ENCODE peak calls at places on chromosomes 6 and 20, in five cellular contexts. A is A549, P is psoas muscle, B is ovary, V is skeletal muscle cell. I is an unnamed sample.

GRCh38 chr6:156674197-156674596 is 103.0 kb upstream of the ARID1B start:
- DNase-seq in A (no peak), B (no peak), V (no peak), P (no peak), I (no peak)

GRCh38 chr6:151773382-151773781 is 34.1 kb upstream of the ESR1 start:
- DNase-seq in P (no peak), A (no peak), V (peak), B (no peak), I (no peak)

GRCh38 chr6:10558575-10558974 is 37.4 kb downstream of the GCNT2 start:
- DNase-seq in P (no peak), V (no peak), A (no peak), B (no peak), I (no peak)

GRCh38 chr6:132161283-132161682 is 210.1 kb upstream of the CCN2 start:
- DNase-seq in A (peak), V (no peak), B (no peak), P (no peak), I (peak)

GRCh38 chr6:118936304-118936703 is 1.3 kb upstream of the MCM9 start:
- DNase-seq in A (no peak), B (no peak), V (no peak), P (no peak), I (no peak)

GRCh38 chr20:16206817-16207216 is 366.4 kb downstream of the KIF16B start:
- DNase-seq in P (no peak), V (no peak), B (no peak), A (no peak), I (no peak)

GRCh38 chr6:2831392-2831791 is 10.3 kb downstream of the SERPINB1 start:
- DNase-seq in A (no peak), P (no peak), B (no peak), V (no peak), I (no peak)

GRCh38 chr6:380234-381218 is 11.0 kb upstream of the IRF4 start:
- DNase-seq in B (no peak), A (no peak), V (no peak), P (no peak), I (no peak)

GRCh38 chr20:2150660-2151059 is 49.0 kb downstream of the STK35 start:
- DNase-seq in P (no peak), V (no peak), B (no peak), A (no peak), I (no peak)

GRCh38 chr6:1027109-1027794 is 284.6 kb upstream of the FOXQ1 start:
- DNase-seq in V (peak), B (no peak), P (no peak), A (peak), I (peak)

GRCh38 chr6:89050155-89050554 is 30.4 kb upstream of the PNRC1 start:
- DNase-seq in V (peak), B (peak), A (no peak), P (peak), I (no peak)

GRCh38 chr6:139109558-139109957 is 25.3 kb upstream of the HECA start:
- DNase-seq in A (no peak), B (no peak), V (no peak), P (no peak), I (peak)

GRCh38 chr20:63611646-63612045 is 15.3 kb downstream of the GMEB2 start:
- DNase-seq in V (no peak), P (no peak), B (no peak), A (no peak), I (no peak)

GRCh38 chr20:58447733-58448391 is 58.8 kb downstream of the VAPB start:
- DNase-seq in V (no peak), A (peak), P (no peak), B (no peak), I (peak)

GRCh38 chr6:104239971-104240370 is 619.7 kb downstream of the HACE1 start:
- DNase-seq in A (no peak), P (no peak), B (no peak), V (no peak), I (no peak)

GRCh38 chr20:11850901-11851300 is 66.8 kb upstream of the BTBD3 start:
- DNase-seq in V (peak), A (no peak), P (no peak), B (no peak), I (peak)

GRCh38 chr6:7237653-7238190 is 75.3 kb downstream of the SSR1 start:
- DNase-seq in A (no peak), V (no peak), P (no peak), B (no peak), I (no peak)

GRCh38 chr6:38805682-38806081 is 90.6 kb downstream of the DNAH8 start:
- DNase-seq in B (no peak), A (no peak), V (no peak), P (no peak), I (no peak)

GRCh38 chr20:6051505-6051904 is 2.4 kb downstream of the LRRN4 start:
- DNase-seq in A (no peak), B (no peak), P (no peak), V (no peak), I (no peak)

GRCh38 chr6:101401792-101402617 is 8.5 kb downstream of the GRIK2 start:
- DNase-seq in V (no peak), A (no peak), B (no peak), P (no peak), I (no peak)

GRCh38 chr6:71299541-71300470 is 11.2 kb downstream of the OGFRL1 start:
- DNase-seq in A (no peak), B (no peak), P (no peak), V (no peak), I (no peak)

I was measured in RKO.